ENCODE peak calls at places on chromosomes 13 and 19, in five cellular contexts. M, N, C, J and Q are unnamed samples.

GRCh38 chr19:43101950-43102349 is 19.4 kb upstream of the PSG2 start:
- DNase-seq in N (no peak), C (no peak), M (no peak), J (no peak), Q (no peak)

GRCh38 chr19:23116802-23117571 is at the start of gene ZNF730:
- DNase-seq in J (peak; percentile 81), M (peak; percentile 12), N (no peak), C (no peak), Q (peak; percentile 76)

GRCh38 chr13:79646880-79647279 is 165.9 kb downstream of the NDFIP2 start:
- DNase-seq in C (no peak), M (no peak), N (no peak), J (no peak), Q (no peak)

GRCh38 chr13:60716296-60716695 is 319.3 kb downstream of the TDRD3 start:
- DNase-seq in N (no peak), M (no peak), C (no peak), J (no peak), Q (no peak)

GRCh38 chr13:30708541-30708940 is 26.8 kb upstream of the ALOX5AP start:
- DNase-seq in M (no peak), C (no peak), J (no peak), N (no peak), Q (no peak)

GRCh38 chr13:111458001-111458531 is 137.6 kb downstream of the TEX29 start:
- DNase-seq in C (no peak), J (no peak), N (no peak), M (no peak), Q (peak; percentile 15)

GRCh38 chr13:109586509-109587346 is 199.7 kb downstream of the IRS2 start:
- DNase-seq in M (no peak), N (no peak), J (no peak), C (peak; percentile 35), Q (no peak)

GRCh38 chr13:107361666-107362065 is 793.7 kb upstream of the ARGLU1 start:
- DNase-seq in C (no peak), J (no peak), M (no peak), N (no peak), Q (no peak)

GRCh38 chr19:13984875-13985741 is 21.0 kb downstream of the RFX1 start:
- DNase-seq in J (no peak), M (no peak), C (no peak), N (no peak), Q (peak; percentile 92)

GRCh38 chr13:27151798-27152599 is 19.6 kb downstream of the USP12 start:
- DNase-seq in J (no peak), N (no peak), M (no peak), C (no peak), Q (no peak)

GRCh38 chr13:33351324-33351723 is 65.8 kb upstream of the STARD13 start:
- DNase-seq in C (no peak), M (no peak), J (no peak), N (no peak), Q (no peak)

GRCh38 chr19:13831560-13832056 is 36.4 kb downstream of the ZSWIM4 start:
- DNase-seq in N (no peak), C (no peak), M (no peak), J (no peak), Q (no peak)

GRCh38 chr19:45151821-45152503 is 8.8 kb downstream of the NKPD1 start:
- DNase-seq in C (no peak), M (no peak), J (no peak), N (no peak), Q (peak; percentile 83)

GRCh38 chr13:48490241-48490640 is 42.6 kb downstream of the RCBTB2 start:
- DNase-seq in J (no peak), N (no peak), C (no peak), M (no peak), Q (no peak)

GRCh38 chr13:48489666-48490065 is 43.2 kb downstream of the RCBTB2 start:
- DNase-seq in J (no peak), C (no peak), M (no peak), N (no peak), Q (no peak)

GRCh38 chr13:48487968-48488367 is 44.9 kb downstream of the RCBTB2 start:
- DNase-seq in J (no peak), M (no peak), C (no peak), N (no peak), Q (no peak)

GRCh38 chr13:48486836-48487235 is 46.0 kb downstream of the RCBTB2 start:
- DNase-seq in M (no peak), J (no peak), C (no peak), N (no peak), Q (no peak)

DNA sequence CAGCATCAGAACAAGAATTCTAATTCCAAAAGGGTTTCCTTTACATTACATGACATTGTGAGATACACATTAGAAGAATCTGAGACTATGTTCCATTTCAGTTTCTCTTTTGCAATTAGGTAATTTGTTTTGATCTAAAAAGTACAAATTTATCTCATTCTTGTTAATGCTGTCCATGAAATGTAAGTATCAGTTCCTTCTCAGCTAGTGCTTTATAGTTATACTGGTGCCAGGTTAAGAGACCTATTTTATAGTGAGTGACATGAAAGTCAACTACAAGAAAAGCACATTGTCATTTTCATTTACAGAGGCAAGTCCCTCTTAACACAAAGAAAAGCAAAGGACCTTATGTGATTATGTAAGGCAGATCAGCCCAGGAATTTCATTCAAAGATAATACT is 43.9 kb downstream of the RCBTB2 start:
- DNase-seq in M (no peak), C (no peak), J (no peak), N (no peak), Q (no peak)
- H3K4me1 ChIP-seq in M (peaks cover 6% of the 10 kb centered on the region), C (no peaks in the 10 kb centered on the region), J (peaks cover 34% of the 10 kb centered on the region), N (peaks cover 6% of the 10 kb centered on the region), Q (peaks cover 26% of the 10 kb centered on the region)

DNA sequence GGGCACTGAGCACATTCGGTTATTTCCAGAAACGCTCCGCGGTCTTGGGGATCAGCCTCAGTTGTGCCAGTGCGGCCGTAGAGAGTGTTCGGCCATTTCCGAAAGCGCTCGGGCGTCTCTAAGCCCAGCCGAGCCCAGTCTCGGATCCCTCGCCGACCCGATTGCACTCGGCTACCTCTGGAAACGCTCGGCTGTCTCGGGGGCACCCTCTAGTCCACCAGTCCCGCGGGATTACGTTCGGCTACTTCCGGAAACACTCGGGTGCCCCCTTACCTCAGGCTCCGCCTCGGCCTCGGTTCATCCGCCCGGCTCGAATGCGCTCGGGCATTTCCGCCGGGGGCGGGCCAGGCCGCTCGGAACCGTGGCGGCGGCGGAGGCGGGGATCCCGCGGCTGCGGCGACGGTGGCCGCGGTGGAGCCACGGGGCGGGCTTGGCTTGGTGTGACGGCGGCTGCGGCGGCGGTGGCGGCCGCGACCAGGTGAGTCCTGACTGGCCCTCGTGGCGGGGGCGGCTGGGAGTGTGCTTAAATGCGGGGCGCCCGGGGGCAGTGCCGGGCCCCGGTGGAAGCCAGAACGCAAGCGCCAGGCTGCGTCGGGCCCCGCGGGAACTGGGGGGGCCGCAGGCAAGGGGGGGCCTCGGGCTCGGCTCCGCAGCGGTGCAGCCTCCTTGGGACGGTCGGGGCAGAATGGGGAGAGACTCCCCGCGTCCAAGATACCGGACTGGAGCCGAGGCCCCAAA is at the start of gene PIK3R2:
- DNase-seq in M (peak; percentile 100), N (peak; percentile 100), C (peak; percentile 86), J (peak; percentile 99), Q (peak; percentile 99)
- TF ChIP-seq POLR2A in M (peak; percentile 49), N (peak; percentile 72), C (peak; percentile 26), J (no peak), Q (peak; percentile 36)

GRCh38 chr13:46289260-46289955 is 77.7 kb downstream of the LRRC63 start:
- DNase-seq in J (no peak), C (no peak), N (no peak), M (no peak), Q (no peak)
- H3K4me1 ChIP-seq in J (peaks cover 3% of the 10 kb centered on the region), C (no peaks in the 10 kb centered on the region), N (peaks cover 17% of the 10 kb centered on the region), M (no peaks in the 10 kb centered on the region), Q (peaks cover 9% of the 10 kb centered on the region)

DNA sequence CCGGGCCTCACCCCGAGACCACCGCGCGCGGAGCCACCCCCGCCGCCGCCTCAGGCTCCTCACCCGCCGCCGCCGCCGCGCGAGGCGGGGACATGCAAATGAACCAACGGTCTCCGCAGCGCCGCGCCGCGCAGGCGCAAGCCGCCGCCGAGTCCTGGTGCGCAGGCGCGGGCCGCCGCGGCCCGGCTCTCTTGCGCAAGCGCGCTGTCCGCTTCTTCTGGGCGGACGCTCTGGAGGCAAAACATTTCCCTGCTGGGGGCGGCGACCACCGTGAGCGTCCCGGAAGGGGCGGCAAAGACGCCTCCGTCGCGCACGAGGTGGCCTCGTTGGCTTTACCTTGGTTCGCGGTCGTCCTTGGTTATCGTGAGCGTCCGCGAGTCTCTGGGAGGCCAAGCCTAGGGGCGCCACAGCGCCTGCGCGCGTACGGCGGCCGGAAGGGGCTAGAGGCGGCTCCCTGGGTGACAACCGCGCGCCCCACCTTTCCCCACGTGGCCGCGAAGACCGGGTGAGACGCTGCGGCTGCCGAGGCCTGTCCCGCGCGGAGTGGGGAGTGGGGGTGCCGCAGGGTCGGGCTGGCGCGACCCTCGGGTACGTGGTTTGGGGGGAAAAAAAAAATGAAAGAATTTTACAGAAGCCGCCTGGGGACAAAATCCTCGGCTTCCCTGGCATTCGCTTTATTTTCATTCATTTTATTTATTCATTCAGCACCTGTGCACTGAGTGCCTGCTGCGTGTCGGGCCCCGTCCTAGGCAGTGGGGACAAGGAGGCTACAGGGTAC is at the start of the genes ARMC6 and SUGP2:
- DNase-seq in M (peak; percentile 82), C (peak; percentile 86), N (peak; percentile 91), J (peak; percentile 90), Q (peak; percentile 85)
- TF ChIP-seq POLR2A in M (peak; percentile 53), C (peak; percentile 23), N (peak; percentile 81), J (peak; percentile 6), Q (peak; percentile 76)

GRCh38 chr19:39342647-39343305 is 555 bp downstream of the SAMD4B start:
- DNase-seq in J (no peak), M (peak; percentile 40), N (no peak), C (no peak), Q (no peak)

GRCh38 chr19:39347332-39348227 is 5.4 kb downstream of the SAMD4B start:
- DNase-seq in N (no peak), J (no peak), M (no peak), C (no peak), Q (no peak)

GRCh38 chr19:39341720-39342604 is at the start of gene SAMD4B:
- DNase-seq in C (peak; percentile 99), N (peak; percentile 99), J (peak; percentile 99), M (peak; percentile 99), Q (peak; percentile 99)

GRCh38 chr19:39349326-39349725 is 7.1 kb downstream of the SAMD4B start:
- DNase-seq in J (no peak), N (no peak), C (no peak), M (no peak), Q (no peak)

GRCh38 chr19:39345956-39346355 is 3.7 kb downstream of the SAMD4B start:
- DNase-seq in C (no peak), M (no peak), J (no peak), N (no peak), Q (no peak)
- H3K4me1 ChIP-seq in C (peaks cover 20% of the 10 kb centered on the region), M (peaks cover 2% of the 10 kb centered on the region), J (peaks cover 57% of the 10 kb centered on the region), N (peaks cover under 1% of the 10 kb centered on the region), Q (peaks cover 34% of the 10 kb centered on the region)

DNA sequence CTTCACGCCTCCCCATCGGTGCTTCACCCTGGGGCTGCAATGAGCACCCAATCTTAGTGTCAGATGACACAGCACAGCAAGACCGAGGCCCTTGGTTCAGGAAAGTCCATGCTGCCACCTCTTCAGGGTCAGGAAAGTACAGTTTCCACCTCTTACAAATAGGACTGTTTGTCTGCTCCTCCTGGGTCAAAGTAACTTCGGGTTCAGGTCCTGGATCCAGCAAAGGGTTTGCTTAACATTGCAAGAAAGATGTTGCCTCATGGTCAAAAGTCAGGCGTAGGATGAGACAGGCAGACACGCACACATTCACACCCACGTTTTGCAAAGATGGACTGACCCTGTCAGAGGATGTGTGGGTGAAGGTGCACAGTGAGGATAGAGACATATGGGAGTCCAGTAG is 1.6 kb upstream of the CYP2B6 start:
- DNase-seq in C (no peak), M (no peak), J (no peak), N (peak; percentile 85), Q (no peak)
- TF ChIP-seq POLR2A in C (no peak), M (no peak), J (no peak), N (no peak), Q (no peak)

GRCh38 chr19:16068696-16069259 is 7.5 kb upstream of the TPM4 start:
- DNase-seq in C (no peak), M (no peak), N (no peak), J (no peak), Q (no peak)
- H3K4me1 ChIP-seq in C (peaks cover 34% of the 10 kb centered on the region), M (no peaks in the 10 kb centered on the region), N (no peaks in the 10 kb centered on the region), J (peaks cover 66% of the 10 kb centered on the region), Q (peaks cover 61% of the 10 kb centered on the region)